ENCODE peak calls at places on chromosomes 3 and 15, in ten cellular contexts. E, L, D, C, T, R, P, Q, A and S are unnamed samples.

GRCh38 chr3:32321095-32321835 is 70.4 kb upstream of the CMTM7 start:
- DNase-seq in L (no peak), P (no peak), D (no peak), Q (peak; percentile 54), A (no peak), E (no peak), T (no peak), C (no peak), R (no peak), S (no peak)

GRCh38 chr3:41997702-41998551 is 36.0 kb upstream of the ULK4 start:
- DNase-seq in R (no peak), E (no peak), P (peak; percentile 52), Q (no peak), D (peak; percentile 37), L (peak; percentile 21), A (no peak), T (no peak), C (no peak), S (no peak)

GRCh38 chr3:47016934-47017435 is 37.5 kb downstream of the NBEAL2 start:
- DNase-seq in D (peak; percentile 51), A (no peak), Q (no peak), P (peak; percentile 80), L (peak; percentile 81), T (no peak), E (peak; percentile 52), R (no peak), C (no peak), S (no peak)

GRCh38 chr15:70319466-70319865 is 221.7 kb upstream of the TLE3 start:
- DNase-seq in T (no peak), C (no peak), A (no peak), R (no peak), D (no peak), E (peak; percentile 76), Q (no peak), P (no peak), L (no peak), S (no peak)

GRCh38 chr3:195750797-195751520 is 30.2 kb downstream of the MUC20 start:
- DNase-seq in R (no peak), L (no peak), P (no peak), E (no peak), C (no peak), D (no peak), Q (no peak), T (no peak), A (no peak), S (no peak)

GRCh38 chr3:156416846-156417581 is 137.9 kb downstream of the SSR3 start:
- DNase-seq in P (no peak), L (peak; percentile 69), R (no peak), A (peak; percentile 36), E (no peak), T (no peak), D (no peak), Q (no peak), C (no peak), S (no peak)

GRCh38 chr3:138845071-138845685 is 10.4 kb upstream of the PIK3CB start:
- DNase-seq in E (no peak), D (no peak), C (no peak), A (no peak), L (no peak), R (no peak), T (no peak), Q (no peak), P (no peak), S (no peak)

GRCh38 chr3:161508852-161509477 is 12.4 kb downstream of the OTOL1 start:
- DNase-seq in A (no peak), R (no peak), C (no peak), P (no peak), L (peak; percentile 28), Q (no peak), T (no peak), E (no peak), D (peak; percentile 0), S (no peak)

GRCh38 chr3:143978263-143978631 is 6.6 kb downstream of the DIPK2A start:
- DNase-seq in P (no peak), Q (no peak), L (no peak), E (no peak), C (no peak), R (no peak), D (no peak), T (no peak), A (no peak), S (no peak)

GRCh38 chr15:92907880-92908279 is 7.8 kb downstream of the CHD2 start:
- DNase-seq in T (no peak), E (no peak), Q (peak; percentile 47), D (peak; percentile 93), R (peak; percentile 31), A (no peak), C (peak; percentile 45), P (peak; percentile 88), L (peak; percentile 92), S (no peak)

GRCh38 chr15:94445529-94446160 is 214.3 kb downstream of the MCTP2 start:
- DNase-seq in P (no peak), D (no peak), T (no peak), A (no peak), R (no peak), Q (no peak), C (no peak), E (no peak), L (no peak), S (no peak)

GRCh38 chr3:186432189-186432588 is 70.2 kb upstream of the DGKG start:
- DNase-seq in L (peak; percentile 36), T (no peak), A (peak; percentile 71), C (no peak), Q (no peak), R (no peak), E (no peak), P (no peak), D (no peak), S (no peak)

GRCh38 chr3:89264037-89264560 is 156.7 kb downstream of the EPHA3 start:
- DNase-seq in T (no peak), R (no peak), A (no peak), L (no peak), D (no peak), P (no peak), C (no peak), Q (no peak), E (no peak), S (no peak)
- TF ChIP-seq CTCF in T (no peak), R (no peak), A (no peak), L (no peak), D (no peak), P (no peak), C (no peak), Q (no peak), E (no peak), S (no peak)

DNA sequence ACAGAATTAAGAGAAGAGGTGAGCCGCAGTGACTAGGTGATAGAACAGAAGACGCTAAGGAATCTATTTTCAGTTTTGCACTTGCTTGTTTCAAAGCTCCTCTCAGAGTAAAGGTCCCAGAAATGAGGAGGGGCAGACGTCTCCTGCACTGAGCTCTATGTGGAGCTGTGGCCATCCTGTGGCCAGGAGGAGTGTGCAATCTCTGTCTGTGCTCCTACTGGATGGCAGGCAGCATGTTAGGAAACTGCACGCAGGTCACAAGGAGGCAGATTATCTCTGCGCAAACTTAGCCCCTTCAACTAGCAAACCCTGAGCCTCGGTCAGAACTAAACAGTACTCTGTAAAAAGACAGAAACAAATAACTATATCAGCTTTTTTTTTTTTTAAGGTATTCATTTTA is 31.1 kb upstream of the PPIB start:
- DNase-seq in Q (no peak), R (no peak), A (peak; percentile 19), T (no peak), L (no peak), D (no peak), C (no peak), P (no peak), E (no peak), S (no peak)
- TF ChIP-seq CTCF in Q (no peak), R (no peak), A (peak; percentile 39), T (no peak), L (no peak), D (no peak), C (no peak), P (no peak), E (no peak), S (no peak)

GRCh38 chr3:53821631-53822068 is 24.6 kb downstream of the CHDH start:
- DNase-seq in T (peak; percentile 26), E (no peak), D (no peak), L (peak; percentile 6), C (no peak), Q (no peak), R (peak; percentile 46), P (no peak), A (no peak), S (peak; percentile 17)

GRCh38 chr3:53822331-53822741 is 23.9 kb downstream of the CHDH start:
- DNase-seq in E (no peak), L (no peak), R (no peak), T (peak; percentile 15), P (no peak), Q (no peak), D (no peak), C (no peak), A (no peak), S (no peak)

GRCh38 chr3:53824795-53825194 is 21.4 kb downstream of the CHDH start:
- DNase-seq in T (peak; percentile 11), L (no peak), C (no peak), E (no peak), Q (no peak), R (no peak), P (no peak), A (no peak), D (no peak), S (no peak)

GRCh38 chr3:53823956-53824320 is 22.3 kb downstream of the CHDH start:
- DNase-seq in D (no peak), A (no peak), P (no peak), L (no peak), C (no peak), T (no peak), R (no peak), Q (no peak), E (no peak), S (no peak)

DNA sequence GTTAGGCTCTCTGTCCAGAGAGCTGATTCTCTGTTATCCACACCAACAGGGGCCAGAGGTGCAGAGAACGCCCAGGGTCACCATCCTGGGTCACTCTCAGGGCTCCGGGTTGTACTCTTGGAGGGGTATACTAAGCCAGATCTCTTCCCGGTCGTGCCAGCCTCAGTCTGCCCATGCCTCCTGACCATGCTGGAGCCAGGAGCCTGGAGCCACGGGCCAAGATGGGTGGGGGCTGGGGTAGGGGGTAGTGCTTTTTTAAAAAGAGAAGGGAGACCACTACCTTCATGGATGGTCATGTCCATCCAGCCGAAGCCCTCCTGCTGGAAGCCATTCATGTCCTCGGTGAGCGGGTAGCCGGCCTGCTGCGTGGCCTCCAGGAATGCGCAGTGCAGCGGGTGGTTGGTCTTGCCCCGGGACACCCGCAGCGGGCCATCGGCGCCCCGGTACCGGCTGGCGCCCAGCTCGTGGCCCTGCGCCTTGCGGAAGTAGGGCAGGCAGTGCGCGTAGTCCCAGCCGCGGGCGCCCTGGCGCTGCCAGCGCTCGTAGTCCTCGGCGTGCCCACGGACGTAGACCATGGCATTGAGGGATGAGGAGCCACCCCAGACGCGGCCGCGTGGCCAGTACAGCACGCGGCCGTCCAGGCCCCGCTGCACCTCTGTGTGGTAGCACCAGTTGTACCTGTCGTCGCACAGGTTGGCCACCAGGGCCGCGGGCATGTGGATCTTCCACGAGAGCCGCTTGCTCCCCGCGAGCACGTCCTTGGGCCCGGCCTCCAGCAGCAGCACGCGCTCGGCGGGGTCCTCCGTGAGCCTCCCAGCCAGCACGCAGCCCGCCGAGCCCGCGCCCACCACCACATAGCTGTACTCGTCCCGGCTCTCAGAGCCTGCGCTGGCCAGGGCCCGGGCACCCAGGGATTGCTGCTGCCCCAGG is 22.9 kb downstream of the CHDH start:
- DNase-seq in Q (no peak), L (no peak), R (no peak), D (no peak), C (no peak), E (no peak), P (no peak), A (no peak), T (peak; percentile 17), S (no peak)
- TF ChIP-seq CTCF in Q (no peak), L (no peak), R (no peak), D (no peak), C (no peak), E (no peak), P (no peak), A (no peak), T (no peak), S (peak; percentile 41)

GRCh38 chr15:84588053-84588874 is 12.5 kb upstream of the ZSCAN2 start:
- DNase-seq in T (peak; percentile 76), C (peak; percentile 55), L (peak; percentile 77), P (peak; percentile 85), D (peak; percentile 78), R (peak; percentile 85), Q (peak; percentile 91), E (peak; percentile 84), A (peak; percentile 92), S (peak; percentile 91)
- TF ChIP-seq CTCF in T (peak; percentile 90), C (peak; percentile 97), L (peak; percentile 63), P (peak; percentile 57), D (peak; percentile 79), R (peak; percentile 85), Q (peak; percentile 82), E (peak; percentile 77), A (peak; percentile 66), S (peak; percentile 84)